ENCODE peak calls at places on chromosome 6, in six cellular contexts. C is endothelial cell of umbilical vein, Y is spleen, L is stomach, U is SK-N-SH, N is upper lobe of left lung. A is an unnamed sample. For H3K4me1, the result is how much of the 10 kb centered on the place peaks cover.

GRCh38 chr6:119313937-119314893 is 35.3 kb downstream of the MAN1A1 start:
- DNase-seq in C (no peak), Y (no peak), L (no peak), U (no peak), N (peak), A (no peak)

GRCh38 chr6:7579850-7580249 is 10.1 kb upstream of the SNRNP48 start:
- DNase-seq in C (no peak), Y (no peak), L (no peak), U (no peak), N (no peak), A (no peak)

GRCh38 chr6:135179920-135180457 is 1.1 kb upstream of the MYB start:
- DNase-seq in C (no peak), Y (no peak), L (no peak), U (no peak), N (no peak), A (no peak)

GRCh38 chr6:112253505-112253841 is 894 bp downstream of the LAMA4 start:
- DNase-seq in C (no peak), Y (no peak), L (no peak), U (peak), N (no peak), A (no peak)

GRCh38 chr6:112202639-112203341 is 51.6 kb downstream of the LAMA4 start:
- DNase-seq in C (peak), Y (no peak), L (no peak), U (peak), N (no peak), A (no peak)

GRCh38 chr6:30568245-30568644 is 3.0 kb upstream of the ABCF1 start:
- DNase-seq in C (no peak), Y (no peak), L (no peak), U (no peak), N (no peak), A (no peak)

GRCh38 chr6:14212020-14212419 is 94.4 kb downstream of the CD83 start:
- DNase-seq in C (no peak), Y (no peak), L (no peak), U (no peak), N (no peak), A (no peak)

GRCh38 chr6:167161895-167162467 is 4.2 kb upstream of the GPR31 start:
- DNase-seq in C (no peak), Y (no peak), L (no peak), U (no peak), N (no peak), A (no peak)

GRCh38 chr6:20632696-20633095 is 98.4 kb downstream of the CDKAL1 start:
- DNase-seq in C (no peak), Y (no peak), L (no peak), U (no peak), N (no peak), A (no peak)

GRCh38 chr6:44225579-44226325 is 2.4 kb downstream of the SLC29A1 start:
- DNase-seq in C (no peak), Y (no peak), L (no peak), U (no peak), N (no peak), A (no peak)

GRCh38 chr6:157911278-157911677 is 70.4 kb upstream of the SYNJ2 start:
- DNase-seq in C (no peak), Y (no peak), L (no peak), U (no peak), N (no peak), A (no peak)

GRCh38 chr6:53827485-53827884 is 32.7 kb downstream of the LRRC1 start:
- DNase-seq in C (no peak), Y (no peak), L (no peak), U (no peak), N (no peak), A (no peak)

GRCh38 chr6:40733290-40733689 is 146.1 kb upstream of the LRFN2 start:
- DNase-seq in C (no peak), Y (no peak), L (no peak), U (no peak), N (no peak), A (no peak)

GRCh38 chr6:37061157-37061804 is 55.8 kb downstream of the FGD2 start:
- DNase-seq in C (no peak), Y (peak), L (peak), U (peak), N (no peak), A (no peak)

GRCh38 chr6:6686748-6687601 is 98.5 kb downstream of the LY86 start:
- DNase-seq in C (peak), Y (peak), L (peak), U (peak), N (peak), A (no peak)

GRCh38 chr6:28474441-28475219 is 31.3 kb upstream of the ZSCAN23 start:
- DNase-seq in C (peak), Y (no peak), L (no peak), U (peak), N (no peak), A (no peak)
- H3K4me3 ChIP-seq in C (peak), Y (no peak), L (no peak), U (peak), N (no peak), A (peak)

GRCh38 chr6:160051390-160051789 is 70.2 kb upstream of the SLC22A1 start:
- DNase-seq in C (no peak), Y (no peak), L (no peak), U (no peak), N (no peak), A (no peak)
- TF ChIP-seq POLR2AphosphoS5 in C (no peak), Y (no peak), L (no peak), U (no peak), N (no peak), A (no peak)

DNA sequence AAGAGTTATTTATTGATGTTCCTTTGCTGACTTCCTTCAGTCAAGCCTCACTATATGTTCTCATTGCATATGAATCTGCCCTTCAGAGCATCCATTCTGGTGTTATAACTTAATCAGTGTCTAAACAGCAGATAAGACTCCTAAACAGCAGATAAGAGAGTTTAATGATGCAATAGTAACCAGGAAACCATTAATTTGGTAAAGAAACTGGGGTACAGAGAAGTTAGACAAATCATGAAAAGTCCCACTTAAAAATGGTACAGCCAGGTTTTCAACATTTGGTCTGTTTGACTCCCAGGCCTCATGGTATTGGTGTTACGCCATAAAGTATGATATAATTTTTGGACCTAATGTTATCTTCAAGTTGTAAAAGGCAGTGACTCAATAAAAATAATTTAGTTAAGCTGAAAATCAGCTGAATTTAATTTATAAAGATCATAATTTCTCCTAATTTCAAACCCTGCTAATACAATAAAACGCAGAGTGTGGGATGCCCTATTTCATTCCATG is 127.4 kb upstream of the DST start:
- DNase-seq in C (no peak), Y (no peak), L (no peak), U (peak), N (no peak), A (no peak)
- H3K4me1 ChIP-seq in C (under half), Y (under half), L (under half), U (under half), N (under half), A (under half)

GRCh38 chr6:26235240-26235730 is 129.7 kb upstream of the BTN3A2 start:
- DNase-seq in C (no peak), Y (no peak), L (no peak), U (no peak), N (no peak), A (no peak)
- H3K4me3 ChIP-seq in C (peak), Y (peak), L (peak), U (peak), N (peak), A (peak)